ENCODE peak calls at places on chromosomes 6 and 20, in five cellular contexts. G, F, J, X and Z are unnamed samples. For H3K4me1 and H3K36me3, the result is how much of the 10 kb centered on the place peaks cover.

GRCh38 chr6:15389759-15390723 is 144.2 kb downstream of the JARID2 start:
- DNase-seq in G (no peak), F (no peak), J (peak), X (no peak), Z (no peak)

GRCh38 chr6:43263314-43264178 is 20.3 kb downstream of the TTBK1 start:
- DNase-seq in G (peak), F (peak), J (peak), X (peak), Z (peak)

GRCh38 chr6:113073611-113074191 is 726.6 kb downstream of the RFPL4B start:
- DNase-seq in G (no peak), F (no peak), J (no peak), X (no peak), Z (no peak)

GRCh38 chr6:11142296-11143027 is 30.9 kb upstream of the ERVFRD-1 start:
- DNase-seq in G (no peak), F (no peak), J (no peak), X (no peak), Z (no peak)

GRCh38 chr6:17930321-17930993 is 57.0 kb downstream of the KIF13A start:
- DNase-seq in G (no peak), F (no peak), J (no peak), X (no peak), Z (peak)

GRCh38 chr20:63737940-63738686 is 1.5 kb upstream of the SLC2A4RG start:
- DNase-seq in G (no peak), F (peak), J (no peak), X (no peak), Z (peak)

GRCh38 chr20:8255945-8256632 is 124.0 kb downstream of the PLCB1 start:
- DNase-seq in G (no peak), F (no peak), J (no peak), X (no peak), Z (no peak)

GRCh38 chr20:1935696-1936366 is 40.6 kb downstream of the SIRPA start:
- DNase-seq in G (no peak), F (no peak), J (no peak), X (peak), Z (peak)

GRCh38 chr6:63527658-63528514 is 44.4 kb upstream of the LOC128125822 start:
- DNase-seq in G (peak), F (no peak), J (peak), X (no peak), Z (peak)

GRCh38 chr6:11525468-11526155 is 11.9 kb upstream of the TMEM170B start:
- DNase-seq in G (peak), F (no peak), J (no peak), X (no peak), Z (peak)

GRCh38 chr20:47568019-47568418 is 66.3 kb downstream of the NCOA3 start:
- DNase-seq in G (no peak), F (no peak), J (no peak), X (no peak), Z (peak)
- H3K4me1 ChIP-seq in G (under half), F (half or more), J (half or more), X (under half), Z (under half)

GRCh38 chr6:111952326-111952725 is 79.1 kb upstream of the FYN start:
- DNase-seq in G (no peak), F (no peak), J (no peak), X (no peak), Z (no peak)

GRCh38 chr6:111951439-111952140 is 78.3 kb upstream of the FYN start:
- DNase-seq in G (no peak), F (no peak), J (no peak), X (no peak), Z (no peak)

GRCh38 chr6:111952821-111953535 is 79.7 kb upstream of the FYN start:
- DNase-seq in G (peak), F (no peak), J (no peak), X (no peak), Z (no peak)

GRCh38 chr6:111949546-111949945 is 76.3 kb upstream of the FYN start:
- DNase-seq in G (no peak), F (no peak), J (no peak), X (no peak), Z (no peak)

DNA sequence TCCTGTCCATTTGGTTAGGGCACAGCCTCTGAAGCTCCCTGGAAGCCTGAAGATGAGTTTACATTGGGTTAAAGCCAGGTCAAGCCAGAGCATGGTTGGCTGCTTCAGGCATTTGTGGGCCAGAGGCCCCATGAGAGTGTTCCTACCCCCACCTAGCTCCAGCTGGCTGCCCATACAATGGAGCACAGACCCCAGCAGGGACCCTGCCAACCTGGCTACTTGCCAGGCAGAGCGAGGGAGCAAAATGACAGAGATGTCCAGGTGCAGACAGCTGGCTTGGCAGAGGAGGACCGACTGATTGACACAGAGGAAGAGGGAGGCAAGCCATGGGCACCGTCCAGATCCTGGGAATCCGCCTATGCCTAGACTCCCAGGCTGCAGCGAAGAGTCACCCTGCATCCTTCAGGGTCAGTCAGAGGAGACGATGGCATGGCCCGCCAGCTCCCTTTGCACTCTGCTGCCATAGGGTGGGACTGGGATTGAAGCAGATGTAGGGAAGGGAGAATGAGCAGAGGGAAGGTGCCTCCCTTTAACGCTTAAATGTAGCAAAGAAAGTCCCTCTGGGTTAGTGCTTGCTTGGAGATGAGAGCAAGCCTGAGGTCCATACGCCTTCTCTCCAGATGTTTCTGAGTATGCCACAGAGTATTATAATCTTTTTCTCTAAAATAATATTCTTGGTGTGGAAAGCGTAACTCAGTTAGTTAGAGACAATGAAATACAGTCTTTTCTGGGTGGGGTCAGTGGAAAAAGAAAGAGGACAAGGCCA is 77.6 kb upstream of the FYN start:
- DNase-seq in G (no peak), F (no peak), J (no peak), X (peak), Z (no peak)
- H3K36me3 ChIP-seq in G (under half), F (under half), J (under half), X (under half), Z (under half)

GRCh38 chr6:125793280-125793679 is 2.5 kb downstream of the NCOA7 start:
- DNase-seq in G (no peak), F (no peak), J (no peak), X (no peak), Z (peak)
- H3K4me1 ChIP-seq in G (under half), F (half or more), J (under half), X (under half), Z (half or more)

GRCh38 chr20:4174909-4175308 is 159.6 kb upstream of the RNF24 start:
- DNase-seq in G (no peak), F (no peak), J (no peak), X (no peak), Z (no peak)
- H3K36me3 ChIP-seq in G (under half), F (under half), J (under half), X (under half), Z (under half)

DNA sequence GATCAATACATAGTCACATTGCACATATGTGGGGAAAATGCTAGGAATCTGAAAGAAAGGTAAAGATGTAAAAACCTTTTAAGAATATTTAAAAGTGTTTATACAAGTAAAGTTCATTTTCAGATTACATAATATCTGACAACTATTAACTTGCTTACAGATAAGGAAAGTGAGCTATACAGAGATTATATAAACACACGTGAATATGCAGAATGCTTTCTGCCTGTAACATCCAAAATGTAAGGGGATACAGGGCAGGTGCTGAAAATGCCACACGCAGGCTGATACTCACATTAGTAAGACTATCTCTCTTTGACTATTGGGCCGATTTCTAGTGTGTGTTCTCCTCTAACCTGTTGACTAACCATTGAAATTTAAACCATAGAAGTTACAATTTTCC is 17.9 kb upstream of the MAP7 start:
- DNase-seq in G (no peak), F (no peak), J (no peak), X (no peak), Z (no peak)
- H3K4me1 ChIP-seq in G (under half), F (under half), J (under half), X (under half), Z (under half)

DNA sequence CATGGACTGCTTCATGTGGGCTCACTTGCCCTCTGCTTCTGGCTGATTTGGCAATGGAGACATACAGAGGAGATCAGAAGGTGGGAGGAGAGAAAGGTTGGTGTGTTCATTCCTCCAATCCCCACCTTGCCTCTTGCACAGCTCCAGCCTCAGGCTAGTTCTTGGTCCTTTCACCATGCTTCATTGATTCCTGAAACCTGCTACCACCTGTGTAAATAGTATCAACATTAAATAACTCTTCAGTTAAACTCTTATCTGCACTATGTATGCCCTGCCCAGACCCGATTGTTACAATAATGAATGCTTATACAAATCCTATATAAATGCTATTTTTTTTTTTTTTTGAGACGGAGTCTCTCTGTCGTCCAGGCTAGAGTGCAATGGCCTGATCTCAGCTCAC is 174.5 kb downstream of the CD83 start:
- DNase-seq in G (no peak), F (no peak), J (no peak), X (no peak), Z (no peak)
- H3K36me3 ChIP-seq in G (under half), F (under half), J (under half), X (under half), Z (under half)

DNA sequence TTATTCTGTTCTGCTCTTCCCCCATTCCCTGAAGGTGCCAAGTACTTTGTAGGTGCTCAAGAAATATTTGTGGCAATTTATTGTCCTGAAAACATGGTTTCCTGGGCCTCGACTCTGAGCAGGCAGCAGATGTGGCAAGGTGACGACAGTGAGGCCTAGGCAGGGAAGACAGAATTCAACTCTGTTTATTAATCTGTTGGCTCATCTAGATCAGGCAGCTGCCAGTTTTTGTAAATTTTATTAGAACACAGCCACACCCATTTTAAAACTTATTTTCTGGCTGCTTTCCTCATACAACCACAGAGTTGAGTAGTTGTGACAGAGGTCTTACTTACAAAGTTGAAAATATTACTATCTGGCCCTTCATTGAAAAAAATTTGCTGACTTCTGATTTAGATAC is 24.5 kb downstream of the MAPK14 start:
- DNase-seq in G (no peak), F (no peak), J (no peak), X (no peak), Z (no peak)
- H3K4me1 ChIP-seq in G (under half), F (under half), J (under half), X (under half), Z (under half)